ENCODE peak calls at places on chromosomes 2 and 18, in six cellular contexts. B is ascending aorta, K is GM23338, O is kidney epithelial cell, A is left lung, G is dorsolateral prefrontal cortex. F is an unnamed sample.

GRCh38 chr2:111139637-111140317 is 19.1 kb downstream of the BCL2L11 start:
- DNase-seq in B (no peak), K (no peak), O (no peak), A (no peak), G (no peak), F (no peak)

GRCh38 chr2:188327518-188328205 is 36.0 kb downstream of the GULP1 start:
- DNase-seq in B (no peak), K (no peak), O (no peak), A (no peak), G (no peak), F (no peak)

GRCh38 chr2:127877136-127877535 is 8.6 kb downstream of the AMMECR1L start:
- DNase-seq in B (no peak), K (no peak), O (no peak), A (no peak), G (no peak), F (no peak)

GRCh38 chr2:240393831-240394410 is 41.5 kb upstream of the GPC1 start:
- DNase-seq in B (no peak), K (no peak), O (no peak), A (peak; percentile 66), G (no peak), F (no peak)

GRCh38 chr2:210477496-210477895 is 937 bp upstream of the LANCL1 start:
- DNase-seq in B (no peak), K (peak; percentile 71), O (no peak), A (no peak), G (no peak), F (no peak)

GRCh38 chr18:26479686-26480079 is 68.7 kb downstream of the KCTD1 start:
- DNase-seq in B (no peak), K (no peak), O (no peak), A (no peak), G (no peak), F (no peak)

GRCh38 chr2:71486881-71487640 is 33.7 kb downstream of the DYSF start:
- DNase-seq in B (no peak), K (no peak), O (no peak), A (no peak), G (no peak), F (no peak)

GRCh38 chr2:225002039-225002655 is 40.1 kb downstream of the DOCK10 start:
- DNase-seq in B (no peak), K (peak; percentile 91), O (no peak), A (no peak), G (no peak), F (no peak)

GRCh38 chr2:226845717-226846116 is 9.9 kb downstream of the RHBDD1 start:
- DNase-seq in B (no peak), K (no peak), O (no peak), A (no peak), G (no peak), F (no peak)

GRCh38 chr2:45268631-45269030 is 259.4 kb upstream of the SIX2 start:
- DNase-seq in B (no peak), K (no peak), O (no peak), A (no peak), G (no peak), F (no peak)

GRCh38 chr2:153940511-153940910 is 68.8 kb downstream of the GALNT13 start:
- DNase-seq in B (no peak), K (peak; percentile 2), O (peak; percentile 5), A (no peak), G (no peak), F (no peak)

GRCh38 chr2:3175568-3175955 is 202.1 kb downstream of the EIPR1 start:
- DNase-seq in B (no peak), K (no peak), O (no peak), A (no peak), G (no peak), F (no peak)

GRCh38 chr18:80245781-80246655 is 1.3 kb downstream of the PARD6G start:
- DNase-seq in B (no peak), K (peak; percentile 77), O (no peak), A (peak; percentile 80), G (no peak), F (peak; percentile 97)

GRCh38 chr2:95345066-95345414 is 47.9 kb downstream of the KCNIP3 start:
- DNase-seq in B (no peak), K (no peak), O (no peak), A (no peak), G (no peak), F (no peak)

GRCh38 chr2:220660277-220661155 is 911.6 kb downstream of the EPHA4 start:
- DNase-seq in B (no peak), K (peak; percentile 7), O (peak; percentile 19), A (no peak), G (no peak), F (no peak)

GRCh38 chr18:13378150-13378549 is 159.6 kb downstream of the LDLRAD4 start:
- DNase-seq in B (no peak), K (no peak), O (no peak), A (no peak), G (no peak), F (no peak)

GRCh38 chr2:10385501-10385900 is 62.6 kb downstream of the ODC1 start:
- DNase-seq in B (no peak), K (no peak), O (no peak), A (no peak), G (no peak), F (no peak)

GRCh38 chr2:10384089-10384734 is 63.9 kb downstream of the ODC1 start:
- DNase-seq in B (no peak), K (no peak), O (no peak), A (no peak), G (no peak), F (no peak)

GRCh38 chr2:10387033-10387432 is 61.1 kb downstream of the ODC1 start:
- DNase-seq in B (no peak), K (no peak), O (no peak), A (no peak), G (no peak), F (no peak)

GRCh38 chr2:10389191-10389590 is 58.9 kb downstream of the ODC1 start:
- DNase-seq in B (no peak), K (no peak), O (no peak), A (no peak), G (no peak), F (no peak)

GRCh38 chr2:10385933-10386773 is 62.0 kb downstream of the ODC1 start:
- DNase-seq in B (no peak), K (no peak), O (no peak), A (no peak), G (no peak), F (no peak)
- TF ChIP-seq CTCF in B (no peak), K (no peak), O (peak; percentile 28), A (no peak), G (no peak), F (no peak)

DNA sequence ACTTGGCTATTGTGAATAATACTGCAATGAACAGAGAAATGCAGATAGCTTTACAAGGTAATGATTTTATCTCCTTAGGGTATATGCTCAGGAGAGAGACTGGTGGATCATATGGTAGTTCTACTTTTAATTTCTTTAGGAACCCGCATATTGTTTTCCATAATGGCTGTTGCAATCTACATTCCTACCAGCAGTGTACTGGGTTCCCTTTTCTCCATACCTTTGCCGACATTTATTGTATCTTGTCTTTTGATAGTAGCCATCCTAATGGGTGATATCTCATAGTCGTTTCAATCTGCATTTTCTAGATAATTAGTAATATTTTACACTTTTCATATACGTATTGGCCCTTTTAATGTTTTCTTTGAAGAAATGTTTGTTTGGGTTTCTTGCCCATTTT is 702.9 kb upstream of the ACVR2A start:
- DNase-seq in B (no peak), K (peak; percentile 49), O (no peak), A (no peak), G (no peak), F (no peak)
- TF ChIP-seq CTCF in B (no peak), K (peak; percentile 58), O (peak; percentile 6), A (no peak), G (no peak), F (no peak)

DNA sequence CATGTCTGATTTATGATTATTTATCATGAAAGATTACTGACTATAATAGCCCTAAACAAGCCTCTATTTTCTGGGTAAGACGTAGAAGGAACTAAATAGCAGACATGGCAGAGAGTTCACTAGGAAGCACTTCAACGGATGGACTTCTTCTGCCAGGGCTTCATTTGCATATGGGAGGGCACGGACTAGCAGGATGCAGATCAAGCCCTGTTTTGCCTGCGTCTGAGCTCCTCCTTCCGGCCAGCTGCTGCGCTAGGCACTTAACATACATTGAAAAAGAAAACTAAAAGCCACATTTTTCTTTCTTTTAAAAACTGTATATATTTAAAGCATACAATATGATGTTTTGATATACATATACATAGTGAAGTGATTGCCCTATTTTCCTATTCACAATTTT is 340.0 kb upstream of the MEX3C start:
- DNase-seq in B (no peak), K (peak; percentile 74), O (no peak), A (no peak), G (peak; percentile 63), F (no peak)
- TF ChIP-seq CTCF in B (no peak), K (peak; percentile 52), O (peak; percentile 51), A (no peak), G (peak; percentile 76), F (peak; percentile 40)

DNA sequence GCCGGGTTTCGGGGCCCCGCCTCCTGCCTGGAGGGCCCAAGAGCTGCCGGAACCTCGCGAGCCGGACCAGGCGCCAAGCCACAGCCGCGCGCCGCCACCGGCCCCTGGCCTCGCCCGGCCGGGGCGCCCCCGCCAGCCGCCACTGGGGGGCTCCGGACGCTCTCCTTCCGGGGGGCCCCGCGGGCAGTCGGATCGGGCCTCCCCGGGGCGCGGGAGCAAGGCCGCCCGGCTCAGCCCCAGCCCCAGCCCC is 17.4 kb upstream of the HAAO start:
- DNase-seq in B (no peak), K (peak; percentile 90), O (no peak), A (peak; percentile 96), G (peak; percentile 86), F (no peak)
- TF ChIP-seq CTCF in B (no peak), K (no peak), O (no peak), A (peak; percentile 36), G (peak; percentile 32), F (no peak)

GRCh38 chr2:196718796-196719564 is 79.5 kb downstream of the CCDC150 start:
- DNase-seq in B (no peak), K (peak; percentile 44), O (peak; percentile 43), A (peak; percentile 76), G (no peak), F (no peak)
- TF ChIP-seq CTCF in B (no peak), K (peak; percentile 42), O (peak; percentile 51), A (no peak), G (no peak), F (no peak)

GRCh38 chr2:173397539-173397938 is 42.9 kb downstream of the CDCA7 start:
- DNase-seq in B (no peak), K (peak; percentile 51), O (no peak), A (no peak), G (no peak), F (no peak)

GRCh38 chr2:173401716-173402326 is 47.1 kb downstream of the CDCA7 start:
- DNase-seq in B (no peak), K (peak; percentile 46), O (peak; percentile 21), A (no peak), G (no peak), F (no peak)

GRCh38 chr2:173402405-173402974 is 47.8 kb downstream of the CDCA7 start:
- DNase-seq in B (peak; percentile 24), K (peak; percentile 92), O (peak; percentile 51), A (no peak), G (peak; percentile 78), F (no peak)

GRCh38 chr2:173399229-173399628 is 44.6 kb downstream of the CDCA7 start:
- DNase-seq in B (no peak), K (no peak), O (no peak), A (no peak), G (no peak), F (no peak)

GRCh38 chr2:173400760-173401159 is 46.1 kb downstream of the CDCA7 start:
- DNase-seq in B (no peak), K (peak; percentile 67), O (no peak), A (no peak), G (no peak), F (no peak)
- TF ChIP-seq CTCF in B (no peak), K (peak; percentile 61), O (no peak), A (no peak), G (no peak), F (peak; percentile 41)